ENCODE peak calls at places on chromosomes 11 and 22, in eight cellular contexts. V, R, O, L, B, X, S and Q are unnamed samples.

GRCh38 chr11:73072935-73073481 is 69.1 kb downstream of the FCHSD2 start:
- DNase-seq in V (peak; percentile 18), R (no peak), O (no peak), L (no peak), B (no peak), X (peak; percentile 50), S (peak; percentile 72), Q (peak; percentile 82)

GRCh38 chr11:65501530-65502273 is 2.9 kb downstream of the MALAT1 start:
- DNase-seq in V (no peak), R (no peak), O (no peak), L (no peak), B (no peak), X (peak; percentile 39), S (no peak), Q (peak; percentile 38)

GRCh38 chr11:128802358-128802981 is 64.6 kb downstream of the KCNJ1 start:
- DNase-seq in V (peak; percentile 43), R (no peak), O (no peak), L (peak; percentile 21), B (no peak), X (no peak), S (no peak), Q (peak; percentile 36)

GRCh38 chr11:120182790-120183491 is 27.9 kb upstream of the OAF start:
- DNase-seq in V (no peak), R (no peak), O (no peak), L (no peak), B (peak; percentile 73), X (peak; percentile 52), S (no peak), Q (no peak)

GRCh38 chr11:72701466-72701865 is 27.2 kb upstream of the PDE2A start:
- DNase-seq in V (no peak), R (no peak), O (no peak), L (no peak), B (no peak), X (no peak), S (no peak), Q (no peak)

GRCh38 chr11:131928992-131929391 is 558.6 kb downstream of the NTM start:
- DNase-seq in V (no peak), R (no peak), O (no peak), L (no peak), B (no peak), X (peak; percentile 79), S (no peak), Q (no peak)

GRCh38 chr11:121099885-121100284 is 1.2 kb upstream of the TECTA start:
- DNase-seq in V (no peak), R (no peak), O (no peak), L (no peak), B (no peak), X (no peak), S (no peak), Q (no peak)

GRCh38 chr11:32435947-32436750 is 810 bp upstream of the WT1 start:
- DNase-seq in V (no peak), R (no peak), O (no peak), L (no peak), B (no peak), X (peak; percentile 53), S (no peak), Q (no peak)

GRCh38 chr11:95100856-95101507 is 11.3 kb downstream of the ENDOD1 start:
- DNase-seq in V (no peak), R (no peak), O (no peak), L (no peak), B (no peak), X (no peak), S (no peak), Q (peak; percentile 39)

GRCh38 chr11:41497974-41498373 is 38.5 kb upstream of the LRRC4C start:
- DNase-seq in V (no peak), R (peak; percentile 53), O (no peak), L (no peak), B (no peak), X (no peak), S (no peak), Q (no peak)

GRCh38 chr11:125335101-125335500 is 161.0 kb downstream of the FEZ1 start:
- DNase-seq in V (no peak), R (no peak), O (no peak), L (no peak), B (no peak), X (no peak), S (no peak), Q (no peak)

GRCh38 chr22:26756675-26757293 is 99.4 kb downstream of the MIAT start:
- DNase-seq in V (no peak), R (no peak), O (peak; percentile 82), L (peak; percentile 8), B (no peak), X (peak; percentile 38), S (no peak), Q (peak; percentile 46)

GRCh38 chr22:28333106-28333505 is 346.5 kb downstream of the TTC28 start:
- DNase-seq in V (no peak), R (no peak), O (no peak), L (no peak), B (no peak), X (no peak), S (no peak), Q (no peak)

GRCh38 chr11:86991341-86991740 is 36.1 kb upstream of the FZD4 start:
- DNase-seq in V (no peak), R (no peak), O (no peak), L (no peak), B (no peak), X (no peak), S (no peak), Q (no peak)

DNA sequence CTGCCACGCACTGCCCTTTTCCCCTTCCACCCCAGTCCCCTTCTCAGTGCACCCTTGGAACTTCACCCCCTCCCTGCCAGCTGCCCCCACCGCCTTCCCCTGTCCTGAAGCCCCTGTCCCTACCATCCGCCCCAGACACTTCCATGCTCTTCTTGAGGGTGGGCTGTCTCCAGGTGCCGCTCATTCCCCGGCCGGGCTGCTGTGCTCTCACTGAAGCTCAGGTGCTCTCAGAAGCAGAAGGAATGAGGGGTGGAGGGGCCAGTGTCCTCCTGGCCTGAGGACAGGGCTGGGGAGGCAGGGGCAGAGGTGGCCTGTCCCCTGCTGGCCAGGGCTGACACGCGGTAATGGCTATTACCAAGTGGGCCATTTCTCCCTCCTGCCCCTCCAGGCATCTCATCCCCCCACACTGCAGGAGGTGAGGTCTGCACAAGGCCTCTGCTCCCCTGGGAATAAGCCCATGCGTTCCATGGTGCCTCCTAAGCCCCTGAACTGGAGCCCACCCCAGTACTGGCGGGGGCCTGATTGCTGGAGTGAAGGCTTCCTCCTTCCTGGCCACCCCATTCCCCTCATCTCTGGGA is 6.6 kb upstream of the BID start:
- DNase-seq in V (no peak), R (no peak), O (no peak), L (no peak), B (no peak), X (no peak), S (no peak), Q (no peak)
- TF ChIP-seq POLR2A in V (no peak), R (no peak), O (no peak), L (no peak), B (no peak), X (no peak), S (no peak), Q (no peak)

DNA sequence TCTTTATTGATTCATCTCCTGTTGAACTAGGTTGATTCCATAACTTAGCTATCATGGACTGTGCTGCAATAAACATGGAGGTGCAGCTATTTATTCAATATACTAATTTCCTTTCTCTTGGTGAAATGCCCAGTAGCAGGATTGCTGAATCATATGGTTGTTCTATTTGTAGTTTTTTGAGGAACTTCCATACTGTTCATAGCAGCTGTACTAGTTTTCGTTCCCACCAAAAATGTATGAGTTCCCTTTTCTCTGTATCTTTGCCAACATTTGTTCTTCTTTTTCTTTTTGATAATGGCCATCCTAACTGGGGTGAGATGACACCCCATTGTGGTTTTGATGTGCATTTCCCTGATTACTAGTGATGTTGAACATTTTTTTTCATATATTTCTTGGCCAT is 87.2 kb upstream of the NAV2 start:
- DNase-seq in V (no peak), R (no peak), O (no peak), L (no peak), B (no peak), X (peak; percentile 23), S (no peak), Q (no peak)
- TF ChIP-seq MAX in V (no peak), R (no peak), O (no peak), L (no peak), B (no peak), X (no peak), S (no peak), Q (no peak)

DNA sequence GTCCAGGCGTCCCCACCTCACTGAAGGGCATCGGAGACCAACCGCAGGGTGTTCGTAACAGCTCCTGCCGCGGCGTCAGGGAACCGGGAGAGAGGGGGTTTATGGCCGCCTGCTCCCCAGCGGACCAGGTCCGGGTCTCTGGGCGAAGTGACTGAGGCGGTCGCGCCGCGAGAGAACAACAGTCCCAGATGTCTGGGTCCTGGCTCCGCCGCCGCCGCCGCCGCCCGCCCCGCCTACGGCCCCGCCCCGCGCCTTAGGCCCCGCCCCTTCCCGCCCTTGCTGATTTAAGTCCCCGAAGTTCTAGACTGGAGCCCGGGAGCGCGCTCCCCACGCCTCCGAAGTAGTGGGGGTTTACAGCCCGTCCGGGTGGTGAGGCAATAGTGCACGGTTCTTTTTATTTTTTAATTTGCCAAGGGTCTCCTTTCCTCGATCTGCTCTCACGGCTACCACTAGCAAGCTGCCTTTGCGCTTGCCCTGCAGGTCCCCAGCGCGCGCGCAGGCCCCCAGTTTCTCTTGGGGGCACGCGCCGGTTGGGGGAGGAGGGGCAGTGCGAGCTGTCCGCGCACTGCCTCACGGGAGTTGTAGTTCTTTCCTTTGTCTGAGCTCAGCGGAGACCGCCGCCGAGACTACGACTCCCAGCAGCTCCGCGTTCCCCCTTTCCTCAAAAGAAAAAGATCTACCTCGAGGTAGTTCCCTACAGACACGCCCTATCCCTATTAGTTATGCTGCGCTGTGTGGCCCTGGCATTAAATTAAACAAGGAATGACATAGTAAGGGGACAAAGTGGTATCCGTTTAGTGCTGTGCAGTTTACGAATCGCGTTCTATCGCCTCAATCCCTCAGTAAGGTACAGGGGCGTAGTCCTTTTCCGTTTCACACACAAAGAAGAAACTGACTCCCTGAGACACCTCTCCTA is at the start of gene PGM2L1:
- DNase-seq in V (peak; percentile 95), R (peak; percentile 83), O (peak; percentile 91), L (peak; percentile 88), B (peak; percentile 86), X (peak; percentile 98), S (peak; percentile 84), Q (peak; percentile 95)
- TF ChIP-seq POLR2A in V (peak; percentile 70), R (no peak), O (peak; percentile 82), L (peak; percentile 56), B (peak; percentile 51), X (peak; percentile 77), S (peak; percentile 56), Q (peak; percentile 87)

GRCh38 chr11:2769779-2770555 is 70.2 kb upstream of the KCNQ1OT1 start:
- DNase-seq in V (no peak), R (no peak), O (no peak), L (no peak), B (no peak), X (no peak), S (no peak), Q (no peak)

GRCh38 chr11:2772544-2773031 is 72.8 kb upstream of the KCNQ1OT1 start:
- DNase-seq in V (no peak), R (no peak), O (no peak), L (peak; percentile 31), B (no peak), X (peak; percentile 66), S (no peak), Q (no peak)

GRCh38 chr11:2771758-2772466 is 72.1 kb upstream of the KCNQ1OT1 start:
- DNase-seq in V (no peak), R (no peak), O (no peak), L (no peak), B (no peak), X (no peak), S (no peak), Q (no peak)

GRCh38 chr11:2769409-2769778 is 69.6 kb upstream of the KCNQ1OT1 start:
- DNase-seq in V (no peak), R (no peak), O (no peak), L (no peak), B (no peak), X (no peak), S (no peak), Q (no peak)

GRCh38 chr11:2770556-2771301 is 70.9 kb upstream of the KCNQ1OT1 start:
- DNase-seq in V (no peak), R (no peak), O (no peak), L (no peak), B (no peak), X (no peak), S (no peak), Q (no peak)
- TF ChIP-seq MAX in V (no peak), R (no peak), O (peak; percentile 19), L (no peak), B (no peak), X (no peak), S (no peak), Q (no peak)